ENCODE peak calls at places on chromosomes 4 and X, in five cellular contexts. D is WERI-Rb-1; B is tibial nerve; R is hippocampal formation; K is activated CD8-positive, alpha-beta memory T cell treated with anti-CD3 and anti-CD28 coated beads for 48 hours. Q is an unnamed sample.

GRCh38 chr4:25283948-25284347 is 28.6 kb upstream of the ZCCHC4 start:
- DNase-seq in D (no peak), B (no peak), R (no peak), K (no peak), Q (no peak)

GRCh38 chr4:14853186-14853946 is 148.9 kb upstream of the CPEB2 start:
- DNase-seq in D (no peak), B (no peak), R (no peak), K (no peak), Q (no peak)

GRCh38 chr4:18248611-18249010 is 227.1 kb upstream of the LCORL start:
- DNase-seq in D (no peak), B (no peak), R (no peak), K (no peak), Q (no peak)

GRCh38 chrX:48713847-48714246 is 17.3 kb downstream of the SUV39H1 start:
- DNase-seq in D (no peak), B (no peak), R (no peak), K (no peak), Q (no peak)

GRCh38 chr4:88007304-88008132 is at the start of gene PKD2:
- DNase-seq in D (peak), B (peak), R (peak), K (peak), Q (no peak)

GRCh38 chrX:135087867-135088266 is 32.5 kb downstream of the ETDB start:
- DNase-seq in D (no peak), B (no peak), R (no peak), K (no peak), Q (no peak)

GRCh38 chr4:41215155-41215554 is 813 bp upstream of the APBB2 start:
- DNase-seq in D (no peak), B (no peak), R (no peak), K (no peak), Q (no peak)

GRCh38 chrX:66914082-66914481 is 275.2 kb upstream of the EDA2R start:
- DNase-seq in D (no peak), B (peak), R (no peak), K (no peak), Q (peak)

GRCh38 chr4:164880489-164881262 is 3.7 kb downstream of the APELA start:
- DNase-seq in D (no peak), B (no peak), R (no peak), K (no peak), Q (no peak)

GRCh38 chrX:129606918-129607317 is 47.8 kb downstream of the APLN start:
- DNase-seq in D (peak), B (peak), R (peak), K (no peak), Q (no peak)

GRCh38 chr4:115515379-115516171 is 402.2 kb upstream of the NDST4 start:
- DNase-seq in D (no peak), B (no peak), R (no peak), K (no peak), Q (no peak)

GRCh38 chr4:127997534-127998388 is 32.6 kb downstream of the ABHD18 start:
- DNase-seq in D (peak), B (no peak), R (no peak), K (no peak), Q (no peak)

GRCh38 chrX:32868524-32868895 is 342.8 kb downstream of the DMD start:
- DNase-seq in D (no peak), B (no peak), R (no peak), K (no peak), Q (no peak)

GRCh38 chrX:23483396-23483795 is 148.7 kb downstream of the PTCHD1 start:
- DNase-seq in D (no peak), B (no peak), R (no peak), K (no peak), Q (no peak)

GRCh38 chr4:48899950-48900349 is 6.6 kb downstream of the OCIAD2 start:
- DNase-seq in D (no peak), B (no peak), R (peak), K (no peak), Q (no peak)

GRCh38 chr4:53997901-53998300 is 66.5 kb downstream of the CHIC2 start:
- DNase-seq in D (no peak), B (no peak), R (no peak), K (no peak), Q (no peak)

GRCh38 chr4:41678086-41678485 is 70.4 kb downstream of the PHOX2B start:
- DNase-seq in D (no peak), B (no peak), R (no peak), K (no peak), Q (no peak)

GRCh38 chr4:149995134-149995756 is 83.0 kb upstream of the DCLK2 start:
- DNase-seq in D (no peak), B (no peak), R (no peak), K (no peak), Q (no peak)

GRCh38 chrX:12292996-12293765 is 154.9 kb downstream of the FRMPD4 start:
- DNase-seq in D (no peak), B (no peak), R (no peak), K (no peak), Q (no peak)

GRCh38 chr4:153790962-153791551 is 2.2 kb upstream of the SFRP2 start:
- DNase-seq in D (no peak), B (peak), R (no peak), K (no peak), Q (no peak)

GRCh38 chrX:153643431-153644351 is 3.3 kb upstream of the DUSP9 start:
- DNase-seq in D (peak), B (no peak), R (no peak), K (no peak), Q (no peak)

GRCh38 chr4:48603366-48604003 is 113.4 kb downstream of the ZAR1 start:
- DNase-seq in D (no peak), B (no peak), R (no peak), K (no peak), Q (no peak)

GRCh38 chrX:134782796-134783195 is 124.5 kb upstream of the PLAC1 start:
- DNase-seq in D (no peak), B (peak), R (no peak), K (no peak), Q (no peak)

GRCh38 chr4:81470456-81471327 is 1.0 kb downstream of the RASGEF1B start:
- DNase-seq in D (peak), B (peak), R (peak), K (peak), Q (no peak)

GRCh38 chrX:68647156-68647957 is at the start of gene STARD8:
- DNase-seq in D (peak), B (peak), R (peak), K (no peak), Q (no peak)

GRCh38 chrX:9558615-9559014 is 93.8 kb downstream of the TBL1X start:
- DNase-seq in D (no peak), B (no peak), R (no peak), K (no peak), Q (no peak)

GRCh38 chr4:4269856-4270255 is 20.1 kb downstream of the LYAR start:
- DNase-seq in D (no peak), B (no peak), R (no peak), K (no peak), Q (no peak)

GRCh38 chrX:48472851-48473717 is 2.9 kb upstream of the FTSJ1 start:
- DNase-seq in D (peak), B (no peak), R (no peak), K (no peak), Q (no peak)

GRCh38 chr4:73607375-73608026 is 12.7 kb downstream of the RASSF6 start:
- DNase-seq in D (no peak), B (no peak), R (no peak), K (no peak), Q (no peak)

GRCh38 chrX:118552501-118552900 is 56.9 kb downstream of the DOCK11 start:
- DNase-seq in D (no peak), B (peak), R (no peak), K (no peak), Q (no peak)

GRCh38 chr4:137529432-137529831 is 2.9 kb downstream of the PCDH18 start:
- DNase-seq in D (no peak), B (no peak), R (no peak), K (no peak), Q (no peak)

GRCh38 chr4:77360451-77360850 is 203.4 kb downstream of the CCNG2 start:
- DNase-seq in D (peak), B (no peak), R (no peak), K (no peak), Q (no peak)

GRCh38 chrX:82973641-82974040 is 534.4 kb upstream of the POU3F4 start:
- DNase-seq in D (no peak), B (no peak), R (no peak), K (no peak), Q (no peak)

GRCh38 chrX:65903750-65904149 is 136.1 kb downstream of the VSIG4 start:
- DNase-seq in D (no peak), B (no peak), R (no peak), K (no peak), Q (no peak)

GRCh38 chrX:118795528-118795927 is 28.1 kb upstream of the ZCCHC12 start:
- DNase-seq in D (no peak), B (no peak), R (no peak), K (no peak), Q (no peak)

GRCh38 chr4:36209941-36210663 is 34.2 kb downstream of the ARAP2 start:
- DNase-seq in D (no peak), B (no peak), R (no peak), K (no peak), Q (no peak)

GRCh38 chr4:79334341-79334740 is 8.5 kb upstream of the NAA11 start:
- DNase-seq in D (no peak), B (no peak), R (no peak), K (no peak), Q (no peak)

Q was measured in iPS DF 6.9.